ENCODE peak calls at places on chromosomes 13 and 19, in eight cellular contexts. One of them, this sample, is unnamed.

GRCh38 chr19:34319230-34319585 is 45.8 kb upstream of the GPI start:
- DNase-seq in brain microvascular endothelial cell: no peak
- DNase-seq in uterus: no peak
- DNase-seq in coronary artery: no peak
- DNase-seq in tibial artery: no peak
- DNase-seq in adrenal gland: no peak
- DNase-seq in K562: no peak
- DNase-seq in aorta: no peak
- DNase-seq in this sample: no peak

GRCh38 chr19:42942187-42942789 is 5.3 kb upstream of the PSG7 start:
- DNase-seq in uterus: no peak
- DNase-seq in tibial artery: no peak
- DNase-seq in brain microvascular endothelial cell: no peak
- DNase-seq in adrenal gland: no peak
- DNase-seq in K562: peak; percentile 8
- DNase-seq in coronary artery: no peak
- DNase-seq in aorta: no peak
- DNase-seq in this sample: no peak

GRCh38 chr13:60887711-60888110 is 490.7 kb downstream of the TDRD3 start:
- DNase-seq in K562: no peak
- DNase-seq in aorta: no peak
- DNase-seq in uterus: no peak
- DNase-seq in tibial artery: no peak
- DNase-seq in brain microvascular endothelial cell: no peak
- DNase-seq in coronary artery: no peak
- DNase-seq in adrenal gland: no peak
- DNase-seq in this sample: no peak

GRCh38 chr19:13629687-13630357 is 123.5 kb upstream of the CACNA1A start:
- DNase-seq in aorta: no peak
- DNase-seq in adrenal gland: no peak
- DNase-seq in coronary artery: no peak
- DNase-seq in uterus: no peak
- DNase-seq in K562: no peak
- DNase-seq in brain microvascular endothelial cell: no peak
- DNase-seq in tibial artery: no peak
- DNase-seq in this sample: no peak

GRCh38 chr19:1232231-1232637 is 5.6 kb downstream of the CBARP start:
- DNase-seq in coronary artery: no peak
- DNase-seq in adrenal gland: no peak
- DNase-seq in uterus: no peak
- DNase-seq in brain microvascular endothelial cell: no peak
- DNase-seq in aorta: no peak
- DNase-seq in tibial artery: no peak
- DNase-seq in K562: no peak
- DNase-seq in this sample: no peak

GRCh38 chr19:33763661-33764343 is 32.9 kb upstream of the KCTD15 start:
- DNase-seq in tibial artery: no peak
- DNase-seq in brain microvascular endothelial cell: no peak
- DNase-seq in adrenal gland: no peak
- DNase-seq in K562: no peak
- DNase-seq in uterus: no peak
- DNase-seq in coronary artery: no peak
- DNase-seq in aorta: no peak
- DNase-seq in this sample: no peak

GRCh38 chr19:27922970-27923369 is 1290.0 kb downstream of the UQCRFS1 start:
- DNase-seq in tibial artery: no peak
- DNase-seq in adrenal gland: no peak
- DNase-seq in coronary artery: no peak
- DNase-seq in K562: no peak
- DNase-seq in uterus: no peak
- DNase-seq in brain microvascular endothelial cell: no peak
- DNase-seq in aorta: no peak
- DNase-seq in this sample: no peak

GRCh38 chr13:28301839-28302238 is 163.5 kb downstream of the PAN3 start:
- DNase-seq in brain microvascular endothelial cell: no peak
- DNase-seq in uterus: no peak
- DNase-seq in adrenal gland: no peak
- DNase-seq in aorta: no peak
- DNase-seq in tibial artery: no peak
- DNase-seq in K562: no peak
- DNase-seq in coronary artery: no peak
- DNase-seq in this sample: no peak

GRCh38 chr13:20955496-20955895 is 53.0 kb upstream of the XPO4 start:
- DNase-seq in aorta: no peak
- DNase-seq in K562: no peak
- DNase-seq in adrenal gland: no peak
- DNase-seq in brain microvascular endothelial cell: no peak
- DNase-seq in tibial artery: no peak
- DNase-seq in uterus: no peak
- DNase-seq in coronary artery: no peak
- DNase-seq in this sample: no peak

GRCh38 chr13:111210488-111210887 is 95.4 kb downstream of the ARHGEF7 start:
- DNase-seq in uterus: no peak
- DNase-seq in adrenal gland: no peak
- DNase-seq in tibial artery: peak; percentile 79
- DNase-seq in brain microvascular endothelial cell: peak; percentile 88
- DNase-seq in aorta: peak; percentile 71
- DNase-seq in coronary artery: peak; percentile 76
- DNase-seq in K562: no peak
- DNase-seq in this sample: no peak

GRCh38 chr13:106609116-106609515 is 41.2 kb upstream of the ARGLU1 start:
- DNase-seq in coronary artery: no peak
- DNase-seq in adrenal gland: no peak
- DNase-seq in brain microvascular endothelial cell: no peak
- DNase-seq in uterus: no peak
- DNase-seq in aorta: no peak
- DNase-seq in K562: no peak
- DNase-seq in tibial artery: no peak
- DNase-seq in this sample: no peak

GRCh38 chr13:105611424-105611823 is 924.0 kb downstream of the EFNB2 start:
- DNase-seq in K562: no peak
- DNase-seq in aorta: no peak
- DNase-seq in uterus: no peak
- DNase-seq in brain microvascular endothelial cell: peak; percentile 84
- DNase-seq in tibial artery: no peak
- DNase-seq in adrenal gland: no peak
- DNase-seq in coronary artery: no peak
- DNase-seq in this sample: no peak

GRCh38 chr19:41872775-41873647 is 4.1 kb upstream of the CD79A start:
- DNase-seq in adrenal gland: peak; percentile 61
- DNase-seq in K562: peak; percentile 71
- DNase-seq in brain microvascular endothelial cell: peak; percentile 58
- DNase-seq in coronary artery: no peak
- DNase-seq in uterus: no peak
- DNase-seq in aorta: peak; percentile 64
- DNase-seq in tibial artery: no peak
- DNase-seq in this sample: no peak

GRCh38 chr19:44260695-44261446 is 1.2 kb downstream of the ZNF233 start:
- DNase-seq in brain microvascular endothelial cell: no peak
- DNase-seq in tibial artery: no peak
- DNase-seq in uterus: no peak
- DNase-seq in K562: no peak
- DNase-seq in coronary artery: no peak
- DNase-seq in adrenal gland: no peak
- DNase-seq in aorta: no peak
- DNase-seq in this sample: no peak

GRCh38 chr13:31851201-31851600 is 111.9 kb downstream of the RXFP2 start:
- DNase-seq in uterus: no peak
- DNase-seq in K562: no peak
- DNase-seq in coronary artery: no peak
- DNase-seq in brain microvascular endothelial cell: no peak
- DNase-seq in aorta: no peak
- DNase-seq in tibial artery: no peak
- DNase-seq in adrenal gland: no peak
- DNase-seq in this sample: no peak

GRCh38 chr19:7533281-7533819 is 2.2 kb upstream of the PNPLA6 start:
- DNase-seq in adrenal gland: peak; percentile 71
- DNase-seq in aorta: peak; percentile 90
- DNase-seq in K562: no peak
- DNase-seq in tibial artery: peak; percentile 84
- DNase-seq in coronary artery: peak; percentile 79
- DNase-seq in uterus: peak; percentile 82
- DNase-seq in brain microvascular endothelial cell: no peak
- DNase-seq in this sample: peak; percentile 86

GRCh38 chr13:107275945-107276614 is 708.1 kb upstream of the ARGLU1 start:
- DNase-seq in coronary artery: no peak
- DNase-seq in K562: no peak
- DNase-seq in brain microvascular endothelial cell: no peak
- DNase-seq in tibial artery: no peak
- DNase-seq in uterus: no peak
- DNase-seq in adrenal gland: no peak
- DNase-seq in aorta: no peak
- DNase-seq in this sample: no peak

GRCh38 chr13:109130093-109130835 is 500.9 kb downstream of the MYO16 start:
- DNase-seq in adrenal gland: no peak
- DNase-seq in K562: no peak
- DNase-seq in aorta: no peak
- DNase-seq in brain microvascular endothelial cell: no peak
- DNase-seq in tibial artery: no peak
- DNase-seq in uterus: no peak
- DNase-seq in coronary artery: no peak
- DNase-seq in this sample: no peak

GRCh38 chr19:11089254-11090013 is at the start of gene LDLR:
- DNase-seq in coronary artery: peak; percentile 94
- DNase-seq in brain microvascular endothelial cell: peak; percentile 94
- DNase-seq in adrenal gland: peak; percentile 91
- DNase-seq in aorta: peak; percentile 83
- DNase-seq in uterus: peak; percentile 78
- DNase-seq in K562: peak; percentile 89
- DNase-seq in tibial artery: peak; percentile 93
- DNase-seq in this sample: peak; percentile 88
- H3K4me3 ChIP-seq in coronary artery: peak within 1 kb of the TSS; percentile 83
- H3K4me3 ChIP-seq in brain microvascular endothelial cell: peak within 1 kb of the TSS; percentile 98
- H3K4me3 ChIP-seq in adrenal gland: peak within 1 kb of the TSS; percentile 72
- H3K4me3 ChIP-seq in aorta: peak within 1 kb of the TSS; percentile 30
- H3K4me3 ChIP-seq in uterus: peak within 1 kb of the TSS; percentile 70
- H3K4me3 ChIP-seq in K562: peak within 1 kb of the TSS; percentile 98
- H3K4me3 ChIP-seq in tibial artery: peak within 1 kb of the TSS; percentile 78
- H3K4me3 ChIP-seq in this sample: peak within 1 kb of the TSS; percentile 64

DNA sequence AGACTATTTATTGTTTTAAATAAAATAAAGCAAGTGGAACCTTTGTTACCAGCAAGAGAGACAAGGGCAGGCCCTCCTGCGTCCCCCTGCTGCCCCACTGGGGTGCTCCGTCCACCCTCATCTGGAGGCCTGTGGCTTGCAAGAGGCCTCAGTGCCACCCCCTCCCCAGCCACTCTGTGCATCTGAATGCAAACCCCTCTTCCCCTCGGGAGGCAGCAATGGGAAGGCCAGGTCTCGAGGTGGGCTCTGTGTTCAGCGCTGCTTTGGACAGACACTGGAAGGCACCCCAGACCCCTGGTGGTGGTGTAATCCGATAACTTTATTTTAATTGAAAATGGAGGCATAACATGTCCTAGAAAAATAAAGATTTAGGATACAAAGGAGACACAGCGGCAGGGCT is 4.6 kb downstream of the SIX5 start:
- DNase-seq in uterus: no peak
- DNase-seq in adrenal gland: no peak
- DNase-seq in brain microvascular endothelial cell: no peak
- DNase-seq in tibial artery: no peak
- DNase-seq in coronary artery: no peak
- DNase-seq in aorta: no peak
- DNase-seq in K562: no peak
- DNase-seq in this sample: peak; percentile 42
- H3K27ac ChIP-seq in uterus: peak overlapping the region; percentile 90
- H3K27ac ChIP-seq in adrenal gland: no peak overlapping the region
- H3K27ac ChIP-seq in brain microvascular endothelial cell: no peak overlapping the region
- H3K27ac ChIP-seq in tibial artery: peak overlapping the region; percentile 98
- H3K27ac ChIP-seq in coronary artery: peak overlapping the region; percentile 98
- H3K27ac ChIP-seq in aorta: peak overlapping the region; percentile 72
- H3K27ac ChIP-seq in K562: no peak overlapping the region
- H3K27ac ChIP-seq in this sample: peak overlapping the region; percentile 94

GRCh38 chr13:113209880-113210421 is 538 bp downstream of the CUL4A start:
- DNase-seq in K562: peak; percentile 21
- DNase-seq in aorta: peak; percentile 70
- DNase-seq in adrenal gland: peak; percentile 58
- DNase-seq in brain microvascular endothelial cell: peak; percentile 20
- DNase-seq in tibial artery: peak; percentile 72
- DNase-seq in coronary artery: peak; percentile 80
- DNase-seq in uterus: peak; percentile 40
- DNase-seq in this sample: peak; percentile 49

GRCh38 chr13:113209336-113209879 is at the start of gene CUL4A:
- DNase-seq in brain microvascular endothelial cell: peak; percentile 48
- DNase-seq in uterus: peak; percentile 71
- DNase-seq in K562: peak; percentile 74
- DNase-seq in adrenal gland: peak; percentile 85
- DNase-seq in aorta: peak; percentile 87
- DNase-seq in tibial artery: peak; percentile 90
- DNase-seq in coronary artery: peak; percentile 83
- DNase-seq in this sample: peak; percentile 83

GRCh38 chr13:113208424-113209335 is at the start of gene PCID2:
- DNase-seq in uterus: peak; percentile 89
- DNase-seq in aorta: peak; percentile 92
- DNase-seq in K562: peak; percentile 86
- DNase-seq in tibial artery: peak; percentile 92
- DNase-seq in adrenal gland: peak; percentile 88
- DNase-seq in brain microvascular endothelial cell: peak; percentile 66
- DNase-seq in coronary artery: peak; percentile 93
- DNase-seq in this sample: peak; percentile 89

GRCh38 chr13:113211774-113212173 is 2.4 kb downstream of the CUL4A start:
- DNase-seq in uterus: no peak
- DNase-seq in adrenal gland: no peak
- DNase-seq in aorta: no peak
- DNase-seq in brain microvascular endothelial cell: no peak
- DNase-seq in coronary artery: no peak
- DNase-seq in K562: no peak
- DNase-seq in tibial artery: no peak
- DNase-seq in this sample: no peak

GRCh38 chr13:113210834-113211233 is 1.4 kb downstream of the CUL4A start:
- DNase-seq in tibial artery: no peak
- DNase-seq in brain microvascular endothelial cell: no peak
- DNase-seq in aorta: no peak
- DNase-seq in coronary artery: no peak
- DNase-seq in uterus: no peak
- DNase-seq in adrenal gland: no peak
- DNase-seq in K562: no peak
- DNase-seq in this sample: no peak
- H3K4me3 ChIP-seq in tibial artery: peak overlapping the region; percentile 80
- H3K4me3 ChIP-seq in brain microvascular endothelial cell: peak overlapping the region; percentile 89
- H3K4me3 ChIP-seq in aorta: no peak overlapping the region
- H3K4me3 ChIP-seq in coronary artery: no peak overlapping the region
- H3K4me3 ChIP-seq in uterus: no peak overlapping the region
- H3K4me3 ChIP-seq in adrenal gland: peak overlapping the region; percentile 87
- H3K4me3 ChIP-seq in K562: peak overlapping the region; percentile 95
- H3K4me3 ChIP-seq in this sample: no peak overlapping the region

GRCh38 chr19:18429717-18430416 is 8.1 kb downstream of the ISYNA1 start:
- DNase-seq in tibial artery: no peak
- DNase-seq in K562: no peak
- DNase-seq in uterus: no peak
- DNase-seq in coronary artery: no peak
- DNase-seq in aorta: peak; percentile 52
- DNase-seq in brain microvascular endothelial cell: no peak
- DNase-seq in adrenal gland: peak; percentile 34
- DNase-seq in this sample: peak; percentile 61
- H3K27ac ChIP-seq in tibial artery: peak overlapping the region; percentile 66
- H3K27ac ChIP-seq in K562: peak overlapping the region; percentile 85
- H3K27ac ChIP-seq in uterus: peak overlapping the region; percentile 78
- H3K27ac ChIP-seq in coronary artery: peak overlapping the region; percentile 90
- H3K27ac ChIP-seq in aorta: no peak overlapping the region
- H3K27ac ChIP-seq in brain microvascular endothelial cell: peak overlapping the region; percentile 87
- H3K27ac ChIP-seq in adrenal gland: peak overlapping the region; percentile 54
- H3K27ac ChIP-seq in this sample: peak overlapping the region; percentile 87

GRCh38 chr13:34086281-34086680 is 268.3 kb downstream of the RFC3 start:
- DNase-seq in uterus: no peak
- DNase-seq in brain microvascular endothelial cell: no peak
- DNase-seq in K562: no peak
- DNase-seq in adrenal gland: no peak
- DNase-seq in tibial artery: no peak
- DNase-seq in aorta: no peak
- DNase-seq in coronary artery: no peak
- DNase-seq in this sample: no peak
- H3K4me3 ChIP-seq in uterus: no peak overlapping the region
- H3K4me3 ChIP-seq in brain microvascular endothelial cell: no peak overlapping the region
- H3K4me3 ChIP-seq in K562: no peak overlapping the region
- H3K4me3 ChIP-seq in adrenal gland: no peak overlapping the region
- H3K4me3 ChIP-seq in tibial artery: no peak overlapping the region
- H3K4me3 ChIP-seq in aorta: no peak overlapping the region
- H3K4me3 ChIP-seq in coronary artery: no peak overlapping the region
- H3K4me3 ChIP-seq in this sample: no peak overlapping the region